ENCODE peak calls at places on chromosomes 2 and 18, in four cellular contexts. One of them, this sample, is unnamed.

GRCh38 chr18:25533088-25533676 is 181.2 kb upstream of the ZNF521 start:
- DNase-seq in colonic mucosa: no peak
- DNase-seq in transverse colon: no peak
- DNase-seq in breast epithelium: no peak
- DNase-seq in this sample: no peak

GRCh38 chr2:85255813-85256581 is 71.8 kb downstream of the TGOLN2 start:
- DNase-seq in colonic mucosa: no peak
- DNase-seq in transverse colon: no peak
- DNase-seq in breast epithelium: peak; percentile 76
- DNase-seq in this sample: no peak

GRCh38 chr2:196344397-196344796 is 173.0 kb upstream of the STK17B start:
- DNase-seq in colonic mucosa: no peak
- DNase-seq in transverse colon: no peak
- DNase-seq in breast epithelium: no peak
- DNase-seq in this sample: no peak

GRCh38 chr2:88683160-88684021 is 8.1 kb upstream of the RPIA start:
- DNase-seq in colonic mucosa: no peak
- DNase-seq in transverse colon: no peak
- DNase-seq in breast epithelium: no peak
- DNase-seq in this sample: no peak

GRCh38 chr2:177251165-177251542 is 13.4 kb downstream of the NFE2L2 start:
- DNase-seq in colonic mucosa: no peak
- DNase-seq in transverse colon: no peak
- DNase-seq in breast epithelium: no peak
- DNase-seq in this sample: no peak

GRCh38 chr18:44589709-44590108 is 91.0 kb upstream of the SETBP1 start:
- DNase-seq in colonic mucosa: no peak
- DNase-seq in transverse colon: no peak
- DNase-seq in breast epithelium: no peak
- DNase-seq in this sample: no peak

GRCh38 chr2:179521944-179522343 is 257.3 kb upstream of the SESTD1 start:
- DNase-seq in colonic mucosa: no peak
- DNase-seq in transverse colon: no peak
- DNase-seq in breast epithelium: no peak
- DNase-seq in this sample: no peak

GRCh38 chr18:44582432-44582831 is 98.3 kb upstream of the SETBP1 start:
- DNase-seq in colonic mucosa: no peak
- DNase-seq in transverse colon: no peak
- DNase-seq in breast epithelium: no peak
- DNase-seq in this sample: no peak

GRCh38 chr18:9775172-9775571 is 67.1 kb downstream of the RAB31 start:
- DNase-seq in colonic mucosa: no peak
- DNase-seq in transverse colon: no peak
- DNase-seq in breast epithelium: no peak
- DNase-seq in this sample: no peak

GRCh38 chr2:217689053-217689452 is 313.7 kb downstream of the TNS1 start:
- DNase-seq in colonic mucosa: no peak
- DNase-seq in transverse colon: no peak
- DNase-seq in breast epithelium: no peak
- DNase-seq in this sample: no peak

GRCh38 chr2:110114007-110114591 is 1.5 kb downstream of the MALL start:
- DNase-seq in colonic mucosa: peak; percentile 93
- DNase-seq in transverse colon: peak; percentile 87
- DNase-seq in breast epithelium: no peak
- DNase-seq in this sample: no peak

GRCh38 chr2:231886071-231886681 is 40.0 kb downstream of the NPPC start:
- DNase-seq in colonic mucosa: no peak
- DNase-seq in transverse colon: no peak
- DNase-seq in breast epithelium: no peak
- DNase-seq in this sample: no peak

GRCh38 chr18:12043811-12044210 is 49.8 kb upstream of the ANKRD62 start:
- DNase-seq in colonic mucosa: peak; percentile 4
- DNase-seq in transverse colon: no peak
- DNase-seq in breast epithelium: no peak
- DNase-seq in this sample: no peak

GRCh38 chr2:64250751-64251405 is 106.7 kb upstream of the PELI1 start:
- DNase-seq in colonic mucosa: no peak
- DNase-seq in transverse colon: no peak
- DNase-seq in breast epithelium: no peak
- DNase-seq in this sample: no peak

GRCh38 chr2:175889557-175890355 is 112.3 kb downstream of the LNPK start:
- DNase-seq in colonic mucosa: no peak
- DNase-seq in transverse colon: no peak
- DNase-seq in breast epithelium: no peak
- DNase-seq in this sample: no peak

GRCh38 chr2:28639092-28639691 is 112.4 kb upstream of the PPP1CB start:
- DNase-seq in colonic mucosa: no peak
- DNase-seq in transverse colon: peak; percentile 3
- DNase-seq in breast epithelium: no peak
- DNase-seq in this sample: no peak

GRCh38 chr2:177143444-177143843 is 69.2 kb upstream of the HNRNPA3 start:
- DNase-seq in colonic mucosa: no peak
- DNase-seq in transverse colon: no peak
- DNase-seq in breast epithelium: no peak
- DNase-seq in this sample: no peak

GRCh38 chr2:62140785-62141740 is 54.9 kb upstream of the B3GNT2 start:
- DNase-seq in colonic mucosa: no peak
- DNase-seq in transverse colon: no peak
- DNase-seq in breast epithelium: no peak
- DNase-seq in this sample: no peak

GRCh38 chr2:24918326-24919099 is 1.5 kb downstream of the ADCY3 start:
- DNase-seq in colonic mucosa: no peak
- DNase-seq in transverse colon: no peak
- DNase-seq in breast epithelium: no peak
- DNase-seq in this sample: no peak

GRCh38 chr18:23401400-23402347 is 51.4 kb upstream of the RIOK3 start:
- DNase-seq in colonic mucosa: peak; percentile 51
- DNase-seq in transverse colon: peak; percentile 47
- DNase-seq in breast epithelium: no peak
- DNase-seq in this sample: no peak

GRCh38 chr18:23053756-23054457 is 81.4 kb upstream of the CABLES1 start:
- DNase-seq in colonic mucosa: no peak
- DNase-seq in transverse colon: no peak
- DNase-seq in breast epithelium: peak; percentile 38
- DNase-seq in this sample: no peak

GRCh38 chr2:157784169-157784822 is 91.8 kb downstream of the ACVR1 start:
- DNase-seq in colonic mucosa: peak; percentile 80
- DNase-seq in transverse colon: peak; percentile 77
- DNase-seq in breast epithelium: peak; percentile 65
- DNase-seq in this sample: no peak

GRCh38 chr2:211132046-211132445 is 575.6 kb downstream of the CPS1 start:
- DNase-seq in colonic mucosa: no peak
- DNase-seq in transverse colon: no peak
- DNase-seq in breast epithelium: no peak
- DNase-seq in this sample: no peak

GRCh38 chr2:118845843-118846666 is 1.4 kb downstream of the EN1 start:
- DNase-seq in colonic mucosa: no peak
- DNase-seq in transverse colon: no peak
- DNase-seq in breast epithelium: no peak
- DNase-seq in this sample: no peak

GRCh38 chr2:136375017-136375901 is 257.3 kb upstream of the CXCR4 start:
- DNase-seq in colonic mucosa: no peak
- DNase-seq in transverse colon: no peak
- DNase-seq in breast epithelium: no peak
- DNase-seq in this sample: no peak

GRCh38 chr2:205198130-205198505 is 484.2 kb upstream of the NRP2 start:
- DNase-seq in colonic mucosa: no peak
- DNase-seq in transverse colon: no peak
- DNase-seq in breast epithelium: no peak
- DNase-seq in this sample: no peak

GRCh38 chr2:127220102-127220806 is at the start of gene CYP27C1:
- DNase-seq in colonic mucosa: no peak
- DNase-seq in transverse colon: no peak
- DNase-seq in breast epithelium: no peak
- DNase-seq in this sample: no peak

GRCh38 chr2:228532233-228532632 is 350.7 kb upstream of the SPHKAP start:
- DNase-seq in colonic mucosa: no peak
- DNase-seq in transverse colon: no peak
- DNase-seq in breast epithelium: no peak
- DNase-seq in this sample: no peak

GRCh38 chr18:48351216-48352050 is 57.8 kb downstream of the ZBTB7C start:
- DNase-seq in colonic mucosa: no peak
- DNase-seq in transverse colon: no peak
- DNase-seq in breast epithelium: no peak
- DNase-seq in this sample: no peak

GRCh38 chr18:69689081-69689759 is 258.5 kb downstream of the CD226 start:
- DNase-seq in colonic mucosa: no peak
- DNase-seq in transverse colon: no peak
- DNase-seq in breast epithelium: no peak
- DNase-seq in this sample: no peak

GRCh38 chr2:42813773-42814172 is 21.4 kb upstream of the HAAO start:
- DNase-seq in colonic mucosa: no peak
- DNase-seq in transverse colon: no peak
- DNase-seq in breast epithelium: no peak
- DNase-seq in this sample: no peak

DNA sequence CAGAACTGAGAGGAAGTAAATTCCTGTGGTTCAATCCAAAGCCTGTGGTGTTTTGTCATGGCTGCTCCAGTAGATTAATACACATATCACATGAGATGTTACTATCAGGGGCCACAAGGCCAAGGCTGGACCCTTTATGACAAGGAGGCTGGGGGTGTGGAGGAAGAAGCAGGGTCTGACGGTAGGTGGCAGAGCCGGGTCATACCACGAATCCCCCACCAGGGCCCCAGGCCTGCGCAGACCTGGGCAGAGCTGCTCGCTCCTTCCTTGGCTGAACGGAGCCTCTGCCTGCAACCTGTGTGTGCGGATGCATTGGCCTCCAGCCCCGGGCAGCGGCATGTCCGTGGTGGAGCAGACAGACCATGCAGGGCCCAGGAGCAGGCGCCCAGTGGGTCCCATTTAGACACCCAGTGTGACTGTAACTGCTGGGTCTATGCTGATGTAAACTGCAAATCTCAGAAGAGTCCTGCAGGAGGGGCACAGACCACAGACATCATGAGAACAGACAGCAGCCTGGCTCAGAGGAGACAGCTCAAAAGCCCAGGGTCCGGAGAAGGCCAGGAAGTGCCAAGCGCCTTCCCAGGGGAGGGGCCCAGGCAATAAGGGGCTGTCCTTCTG is 155.2 kb downstream of the PXDN start:
- DNase-seq in colonic mucosa: no peak
- DNase-seq in transverse colon: no peak
- DNase-seq in breast epithelium: no peak
- DNase-seq in this sample: no peak
- TF ChIP-seq CTCF in colonic mucosa: no peak
- TF ChIP-seq CTCF in transverse colon: no peak
- TF ChIP-seq CTCF in breast epithelium: no peak
- TF ChIP-seq CTCF in this sample: no peak

GRCh38 chr2:213187833-213188532 is 36.6 kb upstream of the IKZF2 start:
- DNase-seq in colonic mucosa: no peak
- DNase-seq in transverse colon: no peak
- DNase-seq in breast epithelium: no peak
- DNase-seq in this sample: no peak

GRCh38 chr2:213187386-213187785 is 36.0 kb upstream of the IKZF2 start:
- DNase-seq in colonic mucosa: no peak
- DNase-seq in transverse colon: no peak
- DNase-seq in breast epithelium: no peak
- DNase-seq in this sample: no peak

GRCh38 chr2:213188533-213188867 is 37.1 kb upstream of the IKZF2 start:
- DNase-seq in colonic mucosa: no peak
- DNase-seq in transverse colon: no peak
- DNase-seq in breast epithelium: no peak
- DNase-seq in this sample: no peak

GRCh38 chr2:213185147-213185822 is 33.9 kb upstream of the IKZF2 start:
- DNase-seq in colonic mucosa: no peak
- DNase-seq in transverse colon: no peak
- DNase-seq in breast epithelium: no peak
- DNase-seq in this sample: no peak

DNA sequence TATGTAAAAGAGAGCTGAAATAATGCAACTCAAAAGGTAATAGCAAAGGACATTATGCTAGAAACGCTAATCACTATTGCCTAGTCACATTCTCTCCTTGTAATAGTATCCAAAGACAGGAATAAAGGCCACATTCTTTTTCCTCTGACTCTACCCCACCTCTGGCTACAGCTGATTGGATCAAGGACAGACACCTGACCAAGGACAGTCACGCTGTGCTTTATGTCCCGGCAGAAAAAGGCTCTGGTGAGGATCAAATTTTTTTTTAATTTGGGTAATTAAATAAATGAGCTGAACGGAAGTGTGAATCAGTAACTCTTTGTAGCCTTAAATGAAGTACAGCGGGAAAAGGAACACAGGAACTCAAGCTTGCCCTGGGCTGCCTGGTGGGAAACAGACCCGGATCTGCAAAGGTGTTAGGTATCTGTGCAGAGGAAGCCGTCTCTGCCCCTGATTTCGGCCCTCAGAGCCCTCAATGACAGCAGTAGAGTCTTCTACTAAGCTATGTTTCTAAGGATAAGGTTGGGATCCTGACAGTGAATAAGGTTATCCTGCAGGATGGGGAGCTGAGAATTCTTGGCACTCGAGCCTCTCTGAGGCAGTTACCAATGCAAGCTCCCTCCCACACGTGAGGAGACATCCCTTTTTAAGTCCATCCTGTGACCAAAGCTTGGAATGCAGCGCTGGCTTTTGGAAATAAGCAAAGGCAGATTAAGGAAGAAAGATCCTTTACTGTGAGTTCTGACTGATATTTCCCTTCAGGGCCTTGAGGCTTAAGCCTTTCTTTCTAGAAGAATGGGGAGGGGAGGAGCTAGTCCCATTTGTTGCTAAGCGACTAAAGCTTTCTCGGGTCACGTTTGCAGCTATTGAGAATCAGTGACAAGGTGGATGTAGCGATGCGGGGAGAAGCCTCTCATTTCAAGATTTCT is 37.8 kb upstream of the IKZF2 start:
- DNase-seq in colonic mucosa: no peak
- DNase-seq in transverse colon: no peak
- DNase-seq in breast epithelium: no peak
- DNase-seq in this sample: no peak
- H3K4me3 ChIP-seq in colonic mucosa: no peak overlapping the region
- H3K4me3 ChIP-seq in transverse colon: no peak overlapping the region
- H3K4me3 ChIP-seq in breast epithelium: no peak overlapping the region
- H3K4me3 ChIP-seq in this sample: no peak overlapping the region

GRCh38 chr2:166134252-166135151 is 6.7 kb upstream of the SCN1A start:
- DNase-seq in colonic mucosa: no peak
- DNase-seq in transverse colon: no peak
- DNase-seq in breast epithelium: no peak
- DNase-seq in this sample: no peak
- H3K36me3 ChIP-seq in colonic mucosa: no peaks in the 10 kb centered on the region
- H3K36me3 ChIP-seq in transverse colon: no peaks in the 10 kb centered on the region
- H3K36me3 ChIP-seq in breast epithelium: no peaks in the 10 kb centered on the region
- H3K36me3 ChIP-seq in this sample: no peaks in the 10 kb centered on the region

GRCh38 chr18:62324355-62324828 is 718 bp upstream of the TNFRSF11A start:
- DNase-seq in colonic mucosa: no peak
- DNase-seq in transverse colon: no peak
- DNase-seq in breast epithelium: no peak
- DNase-seq in this sample: no peak

GRCh38 chr18:62323483-62324354 is 1.4 kb upstream of the TNFRSF11A start:
- DNase-seq in colonic mucosa: no peak
- DNase-seq in transverse colon: no peak
- DNase-seq in breast epithelium: no peak
- DNase-seq in this sample: no peak

GRCh38 chr18:62325806-62326645 is 916 bp downstream of the TNFRSF11A start:
- DNase-seq in colonic mucosa: no peak
- DNase-seq in transverse colon: peak; percentile 34
- DNase-seq in breast epithelium: no peak
- DNase-seq in this sample: no peak

GRCh38 chr18:62326646-62327348 is 1.7 kb downstream of the TNFRSF11A start:
- DNase-seq in colonic mucosa: no peak
- DNase-seq in transverse colon: no peak
- DNase-seq in breast epithelium: no peak
- DNase-seq in this sample: no peak

GRCh38 chr18:62324917-62325805 is at the start of gene TNFRSF11A:
- DNase-seq in colonic mucosa: peak; percentile 80
- DNase-seq in transverse colon: peak; percentile 83
- DNase-seq in breast epithelium: no peak
- DNase-seq in this sample: peak; percentile 49
- TF ChIP-seq CTCF in colonic mucosa: no peak
- TF ChIP-seq CTCF in transverse colon: peak; percentile 20
- TF ChIP-seq CTCF in breast epithelium: peak; percentile 15
- TF ChIP-seq CTCF in this sample: peak; percentile 25

This sample was measured in CD8-positive, alpha-beta T cell.